ENCODE peak calls at places on chromosomes 2 and 18, in nine cellular contexts. H is coronary artery, N is H54, D is H4, U is left ventricle myocardium superior, T is AG08396, S is DND-41, O is pancreas, I is amniotic stem cell. G is an unnamed sample.

GRCh38 chr2:20514596-20515269 is 67.9 kb downstream of the RHOB start:
- DNase-seq in H (no peak), N (peak; percentile 87), D (peak; percentile 71), U (no peak), T (peak; percentile 90), S (no peak), O (no peak), I (peak; percentile 80), G (no peak)

GRCh38 chr2:156340818-156341481 is 8.4 kb upstream of the NR4A2 start:
- DNase-seq in H (no peak), N (no peak), D (no peak), U (peak; percentile 34), T (no peak), S (no peak), O (no peak), I (no peak), G (no peak)

GRCh38 chr2:108855194-108855593 is 68.6 kb downstream of the CCDC138 start:
- DNase-seq in H (no peak), N (no peak), D (peak; percentile 23), U (no peak), T (no peak), S (no peak), O (no peak), I (peak; percentile 1), G (no peak)

GRCh38 chr2:113276216-113276905 is 2.4 kb downstream of the PAX8 start:
- DNase-seq in H (no peak), N (no peak), D (no peak), U (no peak), T (no peak), S (no peak), O (no peak), I (no peak), G (no peak)

GRCh38 chr2:47225061-47225783 is 70.1 kb upstream of the STPG4 start:
- DNase-seq in H (peak; percentile 87), N (peak; percentile 91), D (peak; percentile 90), U (peak; percentile 84), T (peak; percentile 59), S (no peak), O (peak; percentile 81), I (no peak), G (peak; percentile 31)

GRCh38 chr2:235414422-235414821 is 79.4 kb upstream of the AGAP1 start:
- DNase-seq in H (no peak), N (no peak), D (no peak), U (peak; percentile 83), T (no peak), S (no peak), O (peak; percentile 70), I (no peak), G (peak; percentile 47)

GRCh38 chr18:8188196-8188595 is 421.0 kb upstream of the RAB12 start:
- DNase-seq in H (no peak), N (peak; percentile 7), D (no peak), U (no peak), T (no peak), S (no peak), O (peak; percentile 58), I (no peak), G (no peak)

GRCh38 chr2:68404164-68404563 is 39.1 kb downstream of the PLEK start:
- DNase-seq in H (no peak), N (no peak), D (no peak), U (no peak), T (no peak), S (no peak), O (no peak), I (no peak), G (no peak)

GRCh38 chr2:29222381-29223179 is 107.4 kb downstream of the CLIP4 start:
- DNase-seq in H (peak; percentile 68), N (no peak), D (no peak), U (no peak), T (no peak), S (no peak), O (no peak), I (no peak), G (no peak)

GRCh38 chr2:120877409-120877808 is 141.7 kb downstream of the GLI2 start:
- DNase-seq in H (no peak), N (no peak), D (no peak), U (no peak), T (no peak), S (no peak), O (no peak), I (no peak), G (no peak)

GRCh38 chr2:15638720-15639119 is 47.1 kb downstream of the DDX1 start:
- DNase-seq in H (peak; percentile 70), N (no peak), D (no peak), U (no peak), T (peak; percentile 51), S (no peak), O (no peak), I (no peak), G (no peak)

GRCh38 chr2:170761572-170761971 is 8.6 kb upstream of the ERICH2 start:
- DNase-seq in H (no peak), N (no peak), D (no peak), U (no peak), T (no peak), S (no peak), O (no peak), I (no peak), G (no peak)

GRCh38 chr2:172434821-172435607 is 7.6 kb downstream of the ITGA6 start:
- DNase-seq in H (no peak), N (no peak), D (peak; percentile 63), U (no peak), T (no peak), S (peak; percentile 61), O (no peak), I (no peak), G (peak; percentile 6)

GRCh38 chr2:213751446-213751845 is 467.2 kb downstream of the SPAG16 start:
- DNase-seq in H (no peak), N (no peak), D (peak; percentile 36), U (no peak), T (no peak), S (no peak), O (no peak), I (no peak), G (no peak)

GRCh38 chr18:76686737-76687231 is 135.6 kb upstream of the ZNF236 start:
- DNase-seq in H (no peak), N (peak; percentile 14), D (peak; percentile 60), U (peak; percentile 54), T (peak; percentile 81), S (peak; percentile 37), O (peak; percentile 70), I (peak; percentile 13), G (peak; percentile 53)

GRCh38 chr2:53035153-53035552 is 732.5 kb upstream of the CHAC2 start:
- DNase-seq in H (no peak), N (no peak), D (no peak), U (no peak), T (no peak), S (no peak), O (no peak), I (no peak), G (no peak)

GRCh38 chr2:233354971-233355574 is 779 bp downstream of the DGKD start:
- DNase-seq in H (no peak), N (no peak), D (no peak), U (peak; percentile 48), T (peak; percentile 37), S (peak; percentile 20), O (peak; percentile 48), I (no peak), G (peak; percentile 86)

GRCh38 chr2:11090158-11090557 is 65.1 kb upstream of the SLC66A3 start:
- DNase-seq in H (no peak), N (no peak), D (no peak), U (no peak), T (no peak), S (no peak), O (no peak), I (no peak), G (no peak)

GRCh38 chr2:138123741-138124140 is 159.5 kb downstream of the HNMT start:
- DNase-seq in H (no peak), N (no peak), D (no peak), U (no peak), T (no peak), S (no peak), O (no peak), I (no peak), G (no peak)

GRCh38 chr2:73202156-73203054 is at the start of gene NOTO:
- DNase-seq in H (no peak), N (no peak), D (no peak), U (no peak), T (no peak), S (no peak), O (no peak), I (no peak), G (peak; percentile 86)

GRCh38 chr2:137706786-137707613 is 257.3 kb upstream of the HNMT start:
- DNase-seq in H (no peak), N (no peak), D (peak; percentile 33), U (peak; percentile 30), T (no peak), S (no peak), O (no peak), I (no peak), G (no peak)

G was measured in upper lobe of left lung.